ENCODE peak calls at places on chromosomes 3 and 15, in four cellular contexts. D is fibroblast of lung, J is RWPE1, U is Karpas-422. S is an unnamed sample.
A peak's percentile ranks its signal among the peaks of the same experiment; 100 is the strongest.

GRCh38 chr3:23959147-23959900 is 14.2 kb downstream of the NR1D2 start:
- DNase-seq in D (peak; percentile 94), U (no peak), J (peak; percentile 83), S (no peak)

GRCh38 chr3:182533394-182533793 is 259.9 kb upstream of the ATP11B start:
- DNase-seq in D (no peak), U (peak; percentile 41), J (peak; percentile 8), S (no peak)

GRCh38 chr3:146142757-146143156 is 18.2 kb downstream of the PLOD2 start:
- DNase-seq in J (no peak), D (peak; percentile 82), U (no peak), S (no peak)

GRCh38 chr15:75065851-75066509 is 42.6 kb downstream of the PPCDC start:
- DNase-seq in D (peak; percentile 52), J (no peak), U (no peak), S (no peak)

GRCh38 chr15:69119016-69119415 is 41.4 kb upstream of the GLCE start:
- DNase-seq in J (no peak), D (no peak), U (no peak), S (no peak)

GRCh38 chr15:95944193-95944592 is 386.3 kb upstream of the NR2F2 start:
- DNase-seq in J (no peak), U (no peak), D (no peak), S (no peak)

GRCh38 chr3:49121244-49121671 is 635 bp upstream of the USP19 start:
- DNase-seq in J (no peak), U (no peak), D (no peak), S (no peak)

GRCh38 chr3:121747976-121748375 is 1.6 kb downstream of the GOLGB1 start:
- DNase-seq in J (no peak), D (no peak), U (no peak), S (no peak)

GRCh38 chr3:146117406-146118285 is 43.3 kb downstream of the PLOD2 start:
- DNase-seq in U (no peak), J (no peak), D (peak; percentile 89), S (no peak)

GRCh38 chr15:25677719-25678497 is 185.2 kb downstream of the ATP10A start:
- DNase-seq in J (no peak), D (no peak), U (no peak), S (no peak)

GRCh38 chr3:159174715-159175390 is 373.0 kb downstream of the MFSD1 start:
- DNase-seq in D (peak; percentile 56), J (no peak), U (no peak), S (no peak)

GRCh38 chr3:63353383-63353782 is 75.3 kb downstream of the SYNPR start:
- DNase-seq in U (no peak), D (peak; percentile 77), J (peak; percentile 6), S (no peak)

GRCh38 chr3:104846270-104846669 is 520.4 kb upstream of the ALCAM start:
- DNase-seq in J (no peak), U (no peak), D (peak; percentile 71), S (no peak)

GRCh38 chr15:63246691-63247464 is 30.5 kb upstream of the APH1B start:
- DNase-seq in D (peak; percentile 57), U (peak; percentile 16), J (peak; percentile 28), S (no peak)

GRCh38 chr3:13415236-13416001 is 4.7 kb downstream of the NUP210 start:
- DNase-seq in J (no peak), D (no peak), U (no peak), S (no peak)

GRCh38 chr15:51267714-51268105 is 70.7 kb downstream of the CYP19A1 start:
- DNase-seq in J (peak; percentile 41), U (no peak), D (no peak), S (no peak)

GRCh38 chr3:188861847-188862740 is 309.7 kb upstream of the TPRG1 start:
- DNase-seq in U (no peak), J (peak; percentile 9), D (peak; percentile 71), S (no peak)

GRCh38 chr3:171974986-171975837 is 64.2 kb upstream of the FNDC3B start:
- DNase-seq in D (peak; percentile 89), U (no peak), J (no peak), S (no peak)
- H3K27ac ChIP-seq in D (peak overlapping the region; percentile 17), U (no peak overlapping the region), J (no peak overlapping the region), S (no peak overlapping the region)

GRCh38 chr3:40878464-40878905 is 320.8 kb upstream of the CTNNB1 start:
- DNase-seq in J (no peak), U (no peak), D (no peak), S (no peak)
- H3K27ac ChIP-seq in J (peak overlapping the region; percentile 93), U (no peak overlapping the region), D (no peak overlapping the region), S (peak overlapping the region; percentile 46)

GRCh38 chr3:66971891-66972551 is 26.1 kb upstream of the KBTBD8 start:
- DNase-seq in J (peak; percentile 54), U (peak; percentile 94), D (peak; percentile 49), S (peak; percentile 14)
- H3K27ac ChIP-seq in J (no peak overlapping the region), U (peak overlapping the region; percentile 76), D (no peak overlapping the region), S (no peak overlapping the region)

GRCh38 chr3:30749230-30749629 is 142.8 kb downstream of the TGFBR2 start:
- DNase-seq in D (peak; percentile 38), J (no peak), U (no peak), S (no peak)

GRCh38 chr3:30750967-30751366 is 143.5 kb downstream of the GADL1 start:
- DNase-seq in D (no peak), U (no peak), J (no peak), S (no peak)

GRCh38 chr3:30747771-30748281 is 141.4 kb downstream of the TGFBR2 start:
- DNase-seq in U (no peak), J (peak; percentile 37), D (peak; percentile 92), S (no peak)

GRCh38 chr3:30752961-30753360 is 141.5 kb downstream of the GADL1 start:
- DNase-seq in J (peak; percentile 46), D (peak; percentile 77), U (no peak), S (no peak)

GRCh38 chr3:30751610-30752299 is 142.7 kb downstream of the GADL1 start:
- DNase-seq in D (peak; percentile 46), U (no peak), J (no peak), S (no peak)
- H3K27ac ChIP-seq in D (no peak overlapping the region), U (no peak overlapping the region), J (no peak overlapping the region), S (no peak overlapping the region)

GRCh38 chr3:45551214-45552010 is 43.1 kb upstream of the LIMD1 start:
- DNase-seq in D (peak; percentile 98), U (no peak), J (peak; percentile 84), S (no peak)
- H3K27ac ChIP-seq in D (peak overlapping the region; percentile 88), U (no peak overlapping the region), J (peak overlapping the region; percentile 70), S (no peak overlapping the region)

GRCh38 chr3:101701696-101702634 is 15.4 kb upstream of the RPL24 start:
- DNase-seq in D (no peak), U (peak; percentile 19), J (no peak), S (no peak)
- H3K27ac ChIP-seq in D (no peak overlapping the region), U (no peak overlapping the region), J (peak overlapping the region; percentile 44), S (no peak overlapping the region)

GRCh38 chr3:58175429-58176184 is 35.2 kb downstream of the DNASE1L3 start:
- DNase-seq in D (peak; percentile 65), J (no peak), U (no peak), S (no peak)

GRCh38 chr3:58171126-58171525 is 39.6 kb downstream of the DNASE1L3 start:
- DNase-seq in D (no peak), U (no peak), J (no peak), S (no peak)

GRCh38 chr3:58175098-58175428 is 35.7 kb downstream of the DNASE1L3 start:
- DNase-seq in D (no peak), J (no peak), U (no peak), S (no peak)

GRCh38 chr3:58173670-58174472 is 36.9 kb downstream of the DNASE1L3 start:
- DNase-seq in J (no peak), U (peak; percentile 72), D (no peak), S (no peak)

DNA sequence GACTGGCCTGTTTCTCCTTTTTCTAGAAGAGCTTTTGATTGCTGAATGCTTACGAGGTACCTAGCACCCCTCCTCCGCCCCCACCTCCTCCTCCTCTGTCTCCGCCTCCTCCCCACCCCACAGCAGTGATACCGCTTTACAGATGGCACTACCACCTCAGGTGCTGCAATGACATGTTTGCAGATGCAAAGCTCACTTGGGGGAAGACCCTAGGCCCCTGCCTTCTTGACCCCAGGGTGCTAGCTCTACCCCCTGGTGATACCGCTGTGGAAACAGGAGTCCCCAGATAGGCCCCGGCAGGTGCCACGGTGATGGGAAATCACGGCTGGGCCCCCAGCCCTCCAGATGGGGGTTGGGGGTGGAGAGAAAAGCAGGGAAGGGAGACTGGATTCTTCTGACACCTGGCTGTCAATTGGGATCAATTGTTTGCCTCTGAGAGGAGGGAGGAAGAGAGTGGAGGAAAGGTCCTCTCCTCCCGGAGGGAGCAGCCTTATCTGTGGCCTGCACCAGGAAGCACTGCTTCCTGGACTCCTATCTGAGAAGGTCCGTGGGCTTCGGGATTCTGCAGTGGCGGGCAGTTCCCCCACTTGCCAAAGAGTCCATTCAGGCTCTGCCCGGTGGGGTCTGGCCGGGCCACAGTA is 37.6 kb downstream of the DNASE1L3 start:
- DNase-seq in U (no peak), J (no peak), D (no peak), S (no peak)
- H3K27ac ChIP-seq in U (no peak overlapping the region), J (peak overlapping the region; percentile 49), D (no peak overlapping the region), S (no peak overlapping the region)

DNA sequence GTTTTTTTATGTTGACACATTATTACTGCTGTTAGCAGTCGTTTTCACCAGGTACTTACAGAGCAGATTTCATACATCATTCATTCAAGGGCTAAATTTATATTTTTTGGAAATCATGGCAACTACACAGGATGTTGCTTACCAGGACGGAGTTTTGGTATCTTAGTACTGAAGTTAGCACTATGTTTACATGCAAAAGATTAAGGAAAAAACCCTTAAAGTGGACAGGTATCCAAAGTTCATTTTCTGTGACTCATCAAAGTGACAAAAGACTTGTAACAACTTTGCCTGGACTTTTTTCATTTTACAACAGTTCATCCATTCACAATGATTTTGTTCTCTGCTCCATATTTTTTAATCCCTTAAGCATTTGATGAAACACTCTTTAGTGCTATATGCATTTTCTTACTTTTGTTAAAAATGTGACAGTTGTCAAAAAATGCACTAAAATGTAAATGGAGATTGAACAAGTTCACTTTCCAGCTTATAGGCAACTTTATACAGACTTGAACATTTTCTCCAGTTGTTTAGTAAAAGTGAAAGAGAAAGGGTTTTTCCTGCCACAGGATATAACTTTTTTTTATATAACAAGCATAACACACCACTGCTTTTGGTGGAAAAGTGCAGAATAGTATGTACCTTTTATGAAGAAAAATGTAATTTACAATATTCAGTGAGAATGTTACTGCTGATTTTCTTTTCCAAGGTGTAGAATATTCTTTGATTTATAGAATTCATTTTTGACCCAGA is 104.1 kb downstream of the STT3B start:
- DNase-seq in J (no peak), D (no peak), U (no peak), S (no peak)
- H3K27ac ChIP-seq in J (no peak overlapping the region), D (no peak overlapping the region), U (no peak overlapping the region), S (no peak overlapping the region)

GRCh38 chr15:89143503-89144162 is 55.4 kb downstream of the ABHD2 start:
- DNase-seq in J (no peak), D (peak; percentile 87), U (no peak), S (no peak)
- H3K27ac ChIP-seq in J (peak overlapping the region; percentile 61), D (peak overlapping the region; percentile 30), U (no peak overlapping the region), S (no peak overlapping the region)

GRCh38 chr3:33184863-33185262 is 33.7 kb downstream of the SUSD5 start:
- DNase-seq in U (no peak), D (no peak), J (no peak), S (no peak)
- H3K27ac ChIP-seq in U (no peak overlapping the region), D (no peak overlapping the region), J (no peak overlapping the region), S (no peak overlapping the region)

S was measured in caudate nucleus.